ENCODE peak calls at places on chromosomes 4 and X, in five cellular contexts. One of them, this sample, is unnamed.

GRCh38 chr4:177512646-177513045 is 70.4 kb upstream of the AGA start:
- DNase-seq in fibroblast of mammary gland: no peak
- DNase-seq in A172: no peak
- DNase-seq in anterior cingulate cortex: no peak
- DNase-seq in activated T-cell treated with anti-CD3 and anti-CD28 coated beads, Interleukin-2, amount 50 U/mL, for 72 hours: no peak
- DNase-seq in this sample: no peak

GRCh38 chrX:38111196-38111595 is 104.8 kb downstream of the SYTL5 start:
- DNase-seq in A172: no peak
- DNase-seq in fibroblast of mammary gland: no peak
- DNase-seq in anterior cingulate cortex: no peak
- DNase-seq in activated T-cell treated with anti-CD3 and anti-CD28 coated beads, Interleukin-2, amount 50 U/mL, for 72 hours: no peak
- DNase-seq in this sample: no peak

GRCh38 chrX:75155454-75155829 is 641 bp downstream of the ABCB7 start:
- DNase-seq in activated T-cell treated with anti-CD3 and anti-CD28 coated beads, Interleukin-2, amount 50 U/mL, for 72 hours: no peak
- DNase-seq in fibroblast of mammary gland: peak; percentile 11
- DNase-seq in anterior cingulate cortex: no peak
- DNase-seq in A172: peak; percentile 1
- DNase-seq in this sample: no peak

GRCh38 chrX:15269120-15269519 is 763 bp downstream of the ASB9 start:
- DNase-seq in anterior cingulate cortex: no peak
- DNase-seq in A172: no peak
- DNase-seq in activated T-cell treated with anti-CD3 and anti-CD28 coated beads, Interleukin-2, amount 50 U/mL, for 72 hours: no peak
- DNase-seq in fibroblast of mammary gland: no peak
- DNase-seq in this sample: peak; percentile 3

GRCh38 chr4:22895482-22895881 is 202.7 kb downstream of the GBA3 start:
- DNase-seq in A172: no peak
- DNase-seq in anterior cingulate cortex: no peak
- DNase-seq in activated T-cell treated with anti-CD3 and anti-CD28 coated beads, Interleukin-2, amount 50 U/mL, for 72 hours: no peak
- DNase-seq in fibroblast of mammary gland: no peak
- DNase-seq in this sample: no peak

GRCh38 chrX:331772-332495 is 13.3 kb upstream of the GTPBP6 start:
- DNase-seq in fibroblast of mammary gland: no peak
- DNase-seq in A172: no peak
- DNase-seq in anterior cingulate cortex: no peak
- DNase-seq in activated T-cell treated with anti-CD3 and anti-CD28 coated beads, Interleukin-2, amount 50 U/mL, for 72 hours: no peak
- DNase-seq in this sample: no peak

GRCh38 chr4:47612116-47613023 is 127.3 kb downstream of the ATP10D start:
- DNase-seq in A172: peak; percentile 10
- DNase-seq in fibroblast of mammary gland: peak; percentile 24
- DNase-seq in activated T-cell treated with anti-CD3 and anti-CD28 coated beads, Interleukin-2, amount 50 U/mL, for 72 hours: no peak
- DNase-seq in anterior cingulate cortex: no peak
- DNase-seq in this sample: no peak

GRCh38 chr4:99507762-99508161 is 3.1 kb upstream of the C4orf17 start:
- DNase-seq in activated T-cell treated with anti-CD3 and anti-CD28 coated beads, Interleukin-2, amount 50 U/mL, for 72 hours: peak; percentile 52
- DNase-seq in fibroblast of mammary gland: no peak
- DNase-seq in anterior cingulate cortex: no peak
- DNase-seq in A172: no peak
- DNase-seq in this sample: peak; percentile 26

GRCh38 chrX:13014111-13015094 is 30.0 kb downstream of the FAM9C start:
- DNase-seq in anterior cingulate cortex: no peak
- DNase-seq in A172: no peak
- DNase-seq in activated T-cell treated with anti-CD3 and anti-CD28 coated beads, Interleukin-2, amount 50 U/mL, for 72 hours: no peak
- DNase-seq in fibroblast of mammary gland: peak; percentile 21
- DNase-seq in this sample: no peak

GRCh38 chr4:149005191-149005590 is 563.0 kb upstream of the NR3C2 start:
- DNase-seq in A172: no peak
- DNase-seq in activated T-cell treated with anti-CD3 and anti-CD28 coated beads, Interleukin-2, amount 50 U/mL, for 72 hours: no peak
- DNase-seq in fibroblast of mammary gland: no peak
- DNase-seq in anterior cingulate cortex: no peak
- DNase-seq in this sample: no peak

GRCh38 chrX:12480956-12481355 is 310.3 kb upstream of the PRPS2 start:
- DNase-seq in anterior cingulate cortex: no peak
- DNase-seq in activated T-cell treated with anti-CD3 and anti-CD28 coated beads, Interleukin-2, amount 50 U/mL, for 72 hours: no peak
- DNase-seq in A172: peak; percentile 35
- DNase-seq in fibroblast of mammary gland: no peak
- DNase-seq in this sample: no peak

GRCh38 chr4:40475609-40476008 is 140.5 kb downstream of the CHRNA9 start:
- DNase-seq in activated T-cell treated with anti-CD3 and anti-CD28 coated beads, Interleukin-2, amount 50 U/mL, for 72 hours: no peak
- DNase-seq in fibroblast of mammary gland: no peak
- DNase-seq in anterior cingulate cortex: no peak
- DNase-seq in A172: no peak
- DNase-seq in this sample: no peak

GRCh38 chr4:6466756-6467381 is 5.5 kb downstream of the PPP2R2C start:
- DNase-seq in A172: no peak
- DNase-seq in anterior cingulate cortex: no peak
- DNase-seq in fibroblast of mammary gland: no peak
- DNase-seq in activated T-cell treated with anti-CD3 and anti-CD28 coated beads, Interleukin-2, amount 50 U/mL, for 72 hours: no peak
- DNase-seq in this sample: no peak

GRCh38 chr4:37762294-37763163 is 64.0 kb upstream of the PGM2 start:
- DNase-seq in anterior cingulate cortex: no peak
- DNase-seq in fibroblast of mammary gland: peak; percentile 47
- DNase-seq in activated T-cell treated with anti-CD3 and anti-CD28 coated beads, Interleukin-2, amount 50 U/mL, for 72 hours: peak; percentile 10
- DNase-seq in A172: peak; percentile 7
- DNase-seq in this sample: peak; percentile 84

GRCh38 chr4:70651864-70652506 is 14.3 kb downstream of the JCHAIN start:
- DNase-seq in A172: peak; percentile 13
- DNase-seq in anterior cingulate cortex: no peak
- DNase-seq in activated T-cell treated with anti-CD3 and anti-CD28 coated beads, Interleukin-2, amount 50 U/mL, for 72 hours: no peak
- DNase-seq in fibroblast of mammary gland: peak; percentile 53
- DNase-seq in this sample: peak; percentile 38

GRCh38 chr4:166065324-166065723 is 192.3 kb downstream of the TLL1 start:
- DNase-seq in A172: no peak
- DNase-seq in activated T-cell treated with anti-CD3 and anti-CD28 coated beads, Interleukin-2, amount 50 U/mL, for 72 hours: no peak
- DNase-seq in anterior cingulate cortex: no peak
- DNase-seq in fibroblast of mammary gland: no peak
- DNase-seq in this sample: peak; percentile 28

GRCh38 chr4:77172336-77172735 is 15.3 kb downstream of the CCNG2 start:
- DNase-seq in A172: peak; percentile 41
- DNase-seq in activated T-cell treated with anti-CD3 and anti-CD28 coated beads, Interleukin-2, amount 50 U/mL, for 72 hours: no peak
- DNase-seq in fibroblast of mammary gland: peak; percentile 88
- DNase-seq in anterior cingulate cortex: no peak
- DNase-seq in this sample: peak; percentile 67

GRCh38 chr4:105966046-105966445 is 70.8 kb downstream of the NPNT start:
- DNase-seq in anterior cingulate cortex: no peak
- DNase-seq in fibroblast of mammary gland: peak; percentile 39
- DNase-seq in activated T-cell treated with anti-CD3 and anti-CD28 coated beads, Interleukin-2, amount 50 U/mL, for 72 hours: no peak
- DNase-seq in A172: peak; percentile 13
- DNase-seq in this sample: peak; percentile 74

GRCh38 chrX:41382699-41383645 is 49.0 kb downstream of the DDX3X start:
- DNase-seq in activated T-cell treated with anti-CD3 and anti-CD28 coated beads, Interleukin-2, amount 50 U/mL, for 72 hours: peak; percentile 43
- DNase-seq in anterior cingulate cortex: no peak
- DNase-seq in A172: peak; percentile 38
- DNase-seq in fibroblast of mammary gland: peak; percentile 83
- DNase-seq in this sample: no peak

GRCh38 chr4:8221476-8221875 is 22.4 kb downstream of the SH3TC1 start:
- DNase-seq in fibroblast of mammary gland: peak; percentile 57
- DNase-seq in A172: no peak
- DNase-seq in activated T-cell treated with anti-CD3 and anti-CD28 coated beads, Interleukin-2, amount 50 U/mL, for 72 hours: no peak
- DNase-seq in anterior cingulate cortex: peak; percentile 11
- DNase-seq in this sample: no peak

GRCh38 chr4:107818301-107818910 is 6.3 kb upstream of the SGMS2 start:
- DNase-seq in anterior cingulate cortex: no peak
- DNase-seq in activated T-cell treated with anti-CD3 and anti-CD28 coated beads, Interleukin-2, amount 50 U/mL, for 72 hours: no peak
- DNase-seq in fibroblast of mammary gland: peak; percentile 25
- DNase-seq in A172: peak; percentile 7
- DNase-seq in this sample: no peak

GRCh38 chrX:129795584-129795983 is 15.8 kb downstream of the SASH3 start:
- DNase-seq in fibroblast of mammary gland: no peak
- DNase-seq in activated T-cell treated with anti-CD3 and anti-CD28 coated beads, Interleukin-2, amount 50 U/mL, for 72 hours: no peak
- DNase-seq in anterior cingulate cortex: no peak
- DNase-seq in A172: no peak
- DNase-seq in this sample: no peak

GRCh38 chrX:101450951-101451350 is 34.3 kb upstream of the ARMCX4 start:
- DNase-seq in anterior cingulate cortex: no peak
- DNase-seq in activated T-cell treated with anti-CD3 and anti-CD28 coated beads, Interleukin-2, amount 50 U/mL, for 72 hours: no peak
- DNase-seq in A172: no peak
- DNase-seq in fibroblast of mammary gland: peak; percentile 67
- DNase-seq in this sample: no peak

GRCh38 chrX:53283567-53283966 is 2.2 kb upstream of the IQSEC2 start:
- DNase-seq in A172: no peak
- DNase-seq in activated T-cell treated with anti-CD3 and anti-CD28 coated beads, Interleukin-2, amount 50 U/mL, for 72 hours: no peak
- DNase-seq in fibroblast of mammary gland: no peak
- DNase-seq in anterior cingulate cortex: no peak
- DNase-seq in this sample: no peak